ENCODE peak calls at places on chromosomes 6 and 20, in ten cellular contexts. G, B, H, A, M, Y, C, P, E and I are unnamed samples. For H3K27me3, the result is how much of the 10 kb centered on the place peaks cover.

GRCh38 chr6:54525731-54526130 is 217.5 kb downstream of the TINAG start:
- DNase-seq in M (peak), E (peak), A (no peak), P (no peak), H (no peak), Y (no peak), B (no peak), C (no peak), G (no peak), I (no peak)

GRCh38 chr20:58542411-58543095 is 27.4 kb upstream of the APCDD1L start:
- DNase-seq in E (no peak), G (no peak), P (peak), C (no peak), A (no peak), Y (no peak), B (no peak), H (no peak), M (no peak), I (no peak)

GRCh38 chr6:168671028-168671862 is 230.3 kb downstream of the SMOC2 start:
- DNase-seq in E (no peak), C (peak), B (no peak), H (no peak), G (no peak), P (no peak), A (no peak), M (no peak), Y (no peak), I (no peak)

GRCh38 chr6:81751388-81752083 is 945 bp downstream of the TENT5A start:
- DNase-seq in C (peak), M (peak), P (peak), H (peak), B (no peak), E (peak), A (peak), G (peak), Y (peak), I (peak)

GRCh38 chr6:744954-745353 is 52.0 kb upstream of the EXOC2 start:
- DNase-seq in B (no peak), H (no peak), C (no peak), E (no peak), G (no peak), M (no peak), A (no peak), Y (no peak), P (no peak), I (no peak)

GRCh38 chr6:28988536-28989415 is 16.3 kb downstream of the ZNF311 start:
- DNase-seq in P (peak), H (peak), B (no peak), M (peak), E (peak), A (peak), Y (peak), C (no peak), G (peak), I (peak)

GRCh38 chr20:41672282-41672681 is 54.1 kb upstream of the CHD6 start:
- DNase-seq in H (no peak), E (no peak), A (no peak), P (no peak), C (no peak), G (no peak), Y (no peak), M (no peak), B (no peak), I (no peak)

GRCh38 chr20:651713-652610 is 1.0 kb downstream of the SRXN1 start:
- DNase-seq in E (no peak), Y (no peak), C (no peak), H (no peak), B (no peak), A (no peak), G (no peak), P (no peak), M (no peak), I (no peak)

GRCh38 chr20:14470231-14470894 is 133.0 kb upstream of the FLRT3 start:
- DNase-seq in Y (no peak), G (peak), E (no peak), M (no peak), H (peak), P (peak), B (no peak), C (no peak), A (no peak), I (no peak)

GRCh38 chr6:136317023-136317649 is 27.5 kb upstream of the BCLAF1 start:
- DNase-seq in C (peak), B (no peak), E (peak), Y (peak), H (no peak), P (peak), M (peak), A (no peak), G (no peak), I (peak)

GRCh38 chr6:140124498-140124897 is 750.0 kb upstream of the CITED2 start:
- DNase-seq in P (no peak), A (no peak), M (no peak), C (no peak), G (no peak), Y (no peak), E (no peak), H (no peak), B (no peak), I (no peak)

GRCh38 chr20:62962891-62963613 is 10.5 kb downstream of the SLC17A9 start:
- DNase-seq in H (no peak), Y (no peak), E (no peak), C (no peak), P (no peak), M (no peak), B (no peak), A (no peak), G (no peak), I (no peak)

GRCh38 chr6:132483779-132484679 is 28.9 kb downstream of the STX7 start:
- DNase-seq in P (no peak), G (no peak), M (peak), H (no peak), Y (no peak), B (no peak), A (no peak), E (peak), C (peak), I (peak)

GRCh38 chr6:12566618-12567123 is 149.9 kb upstream of the PHACTR1 start:
- DNase-seq in P (no peak), C (no peak), E (no peak), M (no peak), H (no peak), A (no peak), B (no peak), Y (no peak), G (no peak), I (no peak)

GRCh38 chr20:37090357-37090871 is 5.4 kb downstream of the RBL1 start:
- DNase-seq in P (no peak), B (no peak), Y (no peak), G (no peak), A (no peak), C (no peak), M (no peak), H (no peak), E (no peak), I (no peak)

GRCh38 chr6:92072387-92072786 is 1347.0 kb downstream of the EPHA7 start:
- DNase-seq in A (no peak), M (no peak), G (no peak), C (no peak), Y (no peak), H (no peak), E (no peak), B (no peak), P (no peak), I (no peak)

GRCh38 chr20:38882600-38882999 is 43.6 kb upstream of the FAM83D start:
- DNase-seq in P (no peak), E (no peak), B (no peak), Y (no peak), C (no peak), G (no peak), A (no peak), H (no peak), M (no peak), I (no peak)

GRCh38 chr6:33192671-33193602 is 670 bp upstream of the COL11A2 start:
- DNase-seq in M (no peak), G (peak), C (no peak), E (no peak), P (no peak), B (peak), A (peak), H (peak), Y (no peak), I (no peak)

GRCh38 chr6:163513003-163513402 is 98.5 kb downstream of the QKI start:
- DNase-seq in H (no peak), Y (no peak), G (no peak), P (no peak), A (no peak), M (no peak), C (no peak), B (no peak), E (no peak), I (no peak)

GRCh38 chr20:53983401-53983800 is 87.0 kb downstream of the BCAS1 start:
- DNase-seq in C (no peak), Y (no peak), B (no peak), M (no peak), P (no peak), A (no peak), G (no peak), H (no peak), E (no peak), I (no peak)

GRCh38 chr6:1255646-1256365 is 56.1 kb upstream of the FOXQ1 start:
- DNase-seq in B (no peak), P (no peak), M (no peak), A (no peak), E (no peak), H (no peak), C (no peak), G (no peak), Y (no peak), I (no peak)

GRCh38 chr6:7112741-7113313 is 5.1 kb downstream of the RREB1 start:
- DNase-seq in A (peak), G (peak), Y (no peak), B (no peak), P (peak), M (no peak), E (no peak), C (no peak), H (no peak), I (peak)

GRCh38 chr6:13908955-13909381 is 15.8 kb upstream of the RNF182 start:
- DNase-seq in G (no peak), C (peak), Y (no peak), P (peak), B (no peak), H (no peak), A (no peak), E (peak), M (peak), I (peak)

GRCh38 chr6:44342489-44342888 is at the start of gene SPATS1:
- DNase-seq in H (peak), B (peak), E (no peak), Y (no peak), C (peak), A (peak), G (peak), M (no peak), P (peak), I (no peak)
- H3K4me3 ChIP-seq in H (no peak), B (peak), E (no peak), Y (no peak), C (no peak), A (no peak), G (peak), M (no peak), P (peak), I (no peak)

GRCh38 chr6:37306026-37306425 is 47.8 kb upstream of the RNF8 start:
- DNase-seq in Y (no peak), M (no peak), P (no peak), B (no peak), H (no peak), G (no peak), C (no peak), A (no peak), E (no peak), I (no peak)

GRCh38 chr6:37309692-37310091 is 44.1 kb upstream of the RNF8 start:
- DNase-seq in Y (no peak), A (no peak), C (no peak), H (no peak), E (no peak), G (no peak), M (no peak), P (no peak), B (no peak), I (no peak)

GRCh38 chr6:37306624-37307222 is 47.1 kb upstream of the RNF8 start:
- DNase-seq in B (no peak), M (no peak), H (no peak), E (no peak), Y (no peak), A (no peak), C (no peak), P (no peak), G (no peak), I (no peak)

GRCh38 chr6:37309059-37309458 is 44.7 kb upstream of the RNF8 start:
- DNase-seq in C (no peak), E (no peak), P (no peak), G (no peak), Y (no peak), H (no peak), M (no peak), B (no peak), A (no peak), I (no peak)

GRCh38 chr6:37308084-37308817 is 45.5 kb upstream of the RNF8 start:
- DNase-seq in B (no peak), E (no peak), P (no peak), M (no peak), G (no peak), Y (no peak), C (peak), H (no peak), A (no peak), I (no peak)
- H3K27ac ChIP-seq in B (no peak), E (no peak), P (peak), M (no peak), G (no peak), Y (no peak), C (peak), H (no peak), A (peak), I (no peak)

GRCh38 chr6:53067307-53067706 is 2.1 kb downstream of the FBXO9 start:
- DNase-seq in Y (no peak), B (no peak), A (no peak), G (no peak), C (no peak), E (no peak), P (no peak), H (no peak), M (no peak), I (no peak)

GRCh38 chr6:53069431-53069830 is 4.2 kb downstream of the FBXO9 start:
- DNase-seq in G (no peak), E (no peak), A (no peak), Y (no peak), M (no peak), H (no peak), B (no peak), C (no peak), P (no peak), I (no peak)

GRCh38 chr6:53066059-53066406 is 829 bp downstream of the FBXO9 start:
- DNase-seq in C (peak), B (peak), Y (no peak), P (peak), M (no peak), G (peak), H (peak), E (peak), A (peak), I (peak)

GRCh38 chr6:53066874-53067273 is 1.7 kb downstream of the FBXO9 start:
- DNase-seq in G (no peak), A (no peak), B (no peak), M (no peak), Y (no peak), H (no peak), P (no peak), C (no peak), E (no peak), I (no peak)

GRCh38 chr6:53067799-53068442 is 2.7 kb downstream of the FBXO9 start:
- DNase-seq in C (no peak), H (no peak), Y (no peak), P (no peak), M (no peak), G (no peak), B (no peak), A (no peak), E (no peak), I (no peak)
- H3K27me3 ChIP-seq in C (under half), H (under half), Y (under half), P (under half), M (under half), G (under half), B (under half), A (under half), E (under half), I (under half)

GRCh38 chr6:170291271-170292110 is 613 bp upstream of the DLL1 start:
- DNase-seq in H (peak), Y (peak), B (peak), M (no peak), A (peak), P (peak), C (peak), G (peak), E (peak), I (peak)
- H3K4me3 ChIP-seq in H (peak), Y (peak), B (peak), M (peak), A (peak), P (peak), C (peak), G (peak), E (peak), I (peak)

DNA sequence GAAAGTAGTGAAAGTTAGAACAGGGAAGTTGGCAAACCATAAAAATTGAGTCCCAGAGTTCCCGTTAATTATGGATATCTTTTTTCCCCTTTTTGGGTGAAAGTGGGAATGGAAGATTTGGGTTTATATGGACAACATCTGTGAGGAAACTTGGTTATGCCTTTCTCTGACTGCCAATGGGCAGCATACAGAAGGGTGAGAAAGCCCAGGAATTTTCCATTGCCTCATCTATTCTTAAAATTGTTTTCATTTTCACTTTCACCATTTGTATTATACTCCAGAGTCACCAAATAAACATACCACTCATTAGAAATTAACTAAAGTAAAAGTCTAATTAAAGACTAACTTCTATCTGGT is 35.6 kb upstream of the MYB start:
- DNase-seq in H (no peak), G (no peak), M (no peak), B (no peak), Y (no peak), A (no peak), C (no peak), E (no peak), P (no peak), I (peak)
- H3K27ac ChIP-seq in H (no peak), G (peak), M (peak), B (no peak), Y (no peak), A (no peak), C (no peak), E (no peak), P (no peak), I (peak)

DNA sequence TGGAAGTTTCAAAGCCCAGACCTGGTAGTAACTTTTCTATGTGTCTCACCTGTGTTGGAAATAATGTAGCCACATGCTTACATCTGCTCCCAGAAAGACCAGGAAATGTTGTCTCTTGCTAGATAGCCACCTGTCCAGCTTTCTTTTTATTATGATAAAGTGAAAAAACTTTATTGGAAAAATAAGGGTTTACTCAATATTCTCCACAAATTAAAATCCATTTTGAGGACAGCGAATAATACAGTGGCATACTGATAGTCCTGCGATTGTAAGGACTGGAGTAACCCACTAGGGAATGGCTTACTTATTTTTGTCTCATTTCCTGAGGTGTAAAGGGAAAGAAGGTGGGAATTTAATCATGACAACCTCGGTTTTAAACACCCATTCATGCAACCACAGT is 100.1 kb downstream of the HFE start:
- DNase-seq in H (no peak), C (no peak), P (no peak), A (no peak), Y (no peak), G (no peak), M (no peak), B (no peak), E (no peak), I (no peak)
- H3K27me3 ChIP-seq in H (under half), C (under half), P (under half), A (under half), Y (under half), G (under half), M (under half), B (under half), E (under half), I (under half)

DNA sequence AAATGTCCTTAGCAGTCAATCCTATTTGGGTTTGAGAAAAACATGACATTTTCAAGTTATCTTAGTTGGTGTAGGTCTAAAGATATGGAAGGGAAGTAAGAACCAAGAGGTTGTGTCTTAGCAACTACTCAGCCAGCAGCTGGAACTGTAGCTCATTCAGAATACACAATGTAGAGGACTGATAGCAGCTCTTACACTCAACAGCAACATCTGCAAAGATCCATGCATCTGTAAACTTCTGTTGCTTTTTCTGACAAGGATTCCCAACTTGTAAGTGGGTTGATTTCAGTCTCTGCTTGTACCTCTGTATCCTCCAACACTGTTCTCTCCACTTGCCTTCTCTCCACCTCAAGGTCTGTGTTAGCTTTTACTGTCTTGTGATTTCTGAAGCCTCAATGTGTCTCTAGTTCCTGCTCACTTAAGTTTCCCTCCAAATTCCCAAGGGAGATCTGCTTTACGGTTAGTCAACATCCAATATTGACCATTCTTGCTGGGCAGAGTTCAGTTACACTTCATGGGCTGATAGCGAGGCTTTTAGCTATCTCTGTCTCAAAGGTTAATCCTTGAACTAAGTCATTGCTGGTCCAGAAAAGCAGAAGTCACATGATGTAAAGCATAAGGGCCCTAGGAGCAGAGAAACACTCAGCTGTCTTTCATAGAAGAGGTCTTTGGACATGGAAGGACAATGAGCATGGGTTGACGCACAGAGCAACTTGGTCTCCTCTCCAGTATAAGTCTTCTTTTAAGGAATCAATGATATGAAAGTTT is 71.6 kb upstream of the LGSN start:
- DNase-seq in Y (no peak), B (no peak), G (no peak), H (no peak), M (no peak), E (no peak), A (no peak), C (no peak), P (no peak), I (no peak)
- H3K4me3 ChIP-seq in Y (no peak), B (no peak), G (no peak), H (no peak), M (no peak), E (no peak), A (no peak), C (no peak), P (no peak), I (no peak)